ENCODE peak calls at places on chromosome 18, in five cellular contexts. V is tibial nerve, M is psoas muscle, Z is body of pancreas, P is Panc1. J is an unnamed sample.

GRCh38 chr18:24771300-24771699 is 310.9 kb downstream of the HRH4 start:
- DNase-seq in V (no peak), M (no peak), Z (no peak), P (no peak), J (no peak)

GRCh38 chr18:45802814-45803492 is 22.5 kb upstream of the SIGLEC15 start:
- DNase-seq in V (no peak), M (no peak), Z (no peak), P (peak; percentile 84), J (peak; percentile 97)

GRCh38 chr18:73943763-73944162 is 203.9 kb downstream of the FBXO15 start:
- DNase-seq in V (no peak), M (no peak), Z (no peak), P (no peak), J (no peak)

GRCh38 chr18:74508821-74509225 is 12.7 kb downstream of the CNDP2 start:
- DNase-seq in V (no peak), M (no peak), Z (no peak), P (no peak), J (no peak)

GRCh38 chr18:33761363-33761762 is 183.3 kb downstream of the ASXL3 start:
- DNase-seq in V (peak; percentile 35), M (no peak), Z (no peak), P (no peak), J (no peak)

GRCh38 chr18:7872569-7872968 is 305.5 kb downstream of the PTPRM start:
- DNase-seq in V (no peak), M (no peak), Z (no peak), P (no peak), J (no peak)

GRCh38 chr18:11260963-11261441 is 111.6 kb upstream of the PIEZO2 start:
- DNase-seq in V (no peak), M (no peak), Z (no peak), P (no peak), J (no peak)

GRCh38 chr18:32372381-32373061 is 98.2 kb downstream of the GAREM1 start:
- DNase-seq in V (no peak), M (no peak), Z (peak; percentile 91), P (no peak), J (peak; percentile 21)

GRCh38 chr18:76080430-76080829 is 414.6 kb downstream of the ZNF516 start:
- DNase-seq in V (no peak), M (no peak), Z (no peak), P (no peak), J (no peak)

GRCh38 chr18:24231773-24232735 is 93.2 kb downstream of the CABYR start:
- DNase-seq in V (no peak), M (no peak), Z (no peak), P (peak; percentile 38), J (no peak)

GRCh38 chr18:46053368-46054095 is 18.5 kb downstream of the PSTPIP2 start:
- DNase-seq in V (no peak), M (no peak), Z (no peak), P (no peak), J (no peak)

GRCh38 chr18:45920367-45920766 is 46.8 kb downstream of the EPG5 start:
- DNase-seq in V (peak; percentile 61), M (peak; percentile 93), Z (peak; percentile 91), P (no peak), J (no peak)

DNA sequence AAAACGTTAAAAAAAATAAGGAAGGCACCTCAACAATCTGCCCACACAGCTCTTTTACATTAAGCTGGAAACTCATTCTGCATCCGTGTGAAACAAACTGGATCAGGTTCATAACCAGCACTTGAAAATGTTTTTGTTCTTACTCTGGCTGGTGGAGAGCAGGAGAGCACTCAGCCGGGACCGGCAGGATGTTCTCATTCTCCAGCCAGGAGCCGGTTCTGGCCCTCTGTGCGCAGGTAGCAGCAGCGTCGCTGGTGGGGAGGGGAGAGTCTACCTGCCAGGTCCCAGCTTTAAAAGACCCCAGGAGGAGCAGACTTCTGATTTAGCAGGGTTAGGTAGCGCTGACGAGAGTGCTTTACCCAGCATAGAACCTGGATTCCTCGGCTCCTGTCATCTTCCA is 834.9 kb upstream of the SALL3 start:
- DNase-seq in V (no peak), M (no peak), Z (no peak), P (no peak), J (no peak)
- TF ChIP-seq CTCF in V (no peak), M (no peak), Z (no peak), P (no peak), J (no peak)

GRCh38 chr18:26700728-26701127 is 152.4 kb upstream of the KCTD1 start:
- DNase-seq in V (no peak), M (no peak), Z (no peak), P (no peak), J (no peak)
- H3K4me3 ChIP-seq in V (no peak overlapping the region), M (no peak overlapping the region), Z (no peak overlapping the region), P (no peak overlapping the region), J (no peak overlapping the region)

GRCh38 chr18:55013685-55014084 is 54.4 kb upstream of the CCDC68 start:
- DNase-seq in V (no peak), M (no peak), Z (no peak), P (no peak), J (no peak)
- H3K36me3 ChIP-seq in V (no peaks in the 10 kb centered on the region), M (no peaks in the 10 kb centered on the region), Z (no peaks in the 10 kb centered on the region), P (no peaks in the 10 kb centered on the region), J (no peaks in the 10 kb centered on the region)

DNA sequence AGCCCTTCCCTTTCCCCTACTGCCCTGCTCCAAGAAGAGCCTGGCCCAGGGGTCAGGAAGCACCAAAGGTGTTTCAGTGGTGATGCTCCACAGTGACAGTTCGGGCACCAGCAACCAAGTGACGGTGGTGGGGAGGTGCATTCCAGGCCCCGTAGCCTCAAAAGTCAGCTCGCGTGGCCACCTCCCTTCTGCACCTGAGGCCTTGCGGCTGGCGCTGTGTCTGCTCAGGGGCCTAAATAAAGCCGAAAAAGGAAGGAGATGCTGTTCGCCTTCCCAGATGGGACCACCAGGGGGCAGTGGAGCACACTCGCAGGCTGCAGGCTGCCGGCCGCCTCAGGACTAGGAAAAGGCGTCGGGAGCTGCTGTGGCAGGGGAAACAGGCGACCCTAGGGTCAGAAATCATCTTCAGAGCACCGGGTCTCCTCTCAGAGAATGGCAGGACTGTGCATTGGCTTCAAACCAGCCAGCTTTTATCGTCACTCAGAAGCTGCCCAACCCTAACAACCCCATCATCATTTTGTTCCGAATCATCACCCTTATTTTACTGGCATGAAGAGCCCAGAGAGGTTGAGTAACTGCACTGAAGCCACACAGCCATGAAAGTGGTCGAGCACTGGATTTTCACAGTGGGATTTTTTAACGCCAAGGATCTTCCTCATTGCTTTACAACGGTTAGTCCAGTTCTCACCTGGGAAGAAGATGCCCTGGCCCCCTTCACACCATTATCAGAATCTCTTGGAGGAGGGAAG is 213.0 kb upstream of the CELF4 start:
- DNase-seq in V (peak; percentile 16), M (peak; percentile 52), Z (peak; percentile 62), P (peak; percentile 17), J (no peak)
- TF ChIP-seq CTCF in V (peak; percentile 51), M (peak; percentile 27), Z (peak; percentile 75), P (peak; percentile 78), J (peak; percentile 90)

DNA sequence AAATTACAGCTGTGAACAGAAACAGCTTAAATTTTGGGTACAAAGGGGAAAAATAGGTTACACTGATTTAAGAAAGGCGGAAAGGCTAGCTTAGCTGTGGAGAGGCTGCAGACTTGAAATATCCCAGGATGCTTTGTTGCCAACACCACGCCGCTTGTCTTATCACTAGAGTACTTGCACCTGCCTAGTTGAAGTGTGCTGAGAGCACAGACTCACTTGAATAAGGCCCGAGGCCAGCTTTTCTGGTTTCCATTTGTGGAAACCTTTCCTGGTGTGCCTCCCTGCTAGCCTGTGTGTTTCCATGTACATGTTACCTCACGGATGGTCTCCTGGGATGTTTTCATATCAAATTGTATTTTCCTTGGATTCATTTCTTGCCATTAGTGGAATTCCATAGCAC is 3.2 kb downstream of the CABLES1 start:
- DNase-seq in V (no peak), M (no peak), Z (peak; percentile 43), P (no peak), J (no peak)
- H3K4me3 ChIP-seq in V (no peak overlapping the region), M (no peak overlapping the region), Z (no peak overlapping the region), P (peak overlapping the region; percentile 69), J (no peak overlapping the region)

GRCh38 chr18:79737426-79737825 is 57.8 kb downstream of the CTDP1 start:
- DNase-seq in V (no peak), M (no peak), Z (no peak), P (no peak), J (no peak)

GRCh38 chr18:79738041-79738461 is 58.4 kb downstream of the CTDP1 start:
- DNase-seq in V (no peak), M (no peak), Z (no peak), P (no peak), J (no peak)

GRCh38 chr18:79735071-79735980 is 55.7 kb downstream of the CTDP1 start:
- DNase-seq in V (no peak), M (no peak), Z (no peak), P (no peak), J (no peak)

GRCh38 chr18:79736230-79736629 is 56.6 kb downstream of the CTDP1 start:
- DNase-seq in V (no peak), M (no peak), Z (no peak), P (no peak), J (no peak)

DNA sequence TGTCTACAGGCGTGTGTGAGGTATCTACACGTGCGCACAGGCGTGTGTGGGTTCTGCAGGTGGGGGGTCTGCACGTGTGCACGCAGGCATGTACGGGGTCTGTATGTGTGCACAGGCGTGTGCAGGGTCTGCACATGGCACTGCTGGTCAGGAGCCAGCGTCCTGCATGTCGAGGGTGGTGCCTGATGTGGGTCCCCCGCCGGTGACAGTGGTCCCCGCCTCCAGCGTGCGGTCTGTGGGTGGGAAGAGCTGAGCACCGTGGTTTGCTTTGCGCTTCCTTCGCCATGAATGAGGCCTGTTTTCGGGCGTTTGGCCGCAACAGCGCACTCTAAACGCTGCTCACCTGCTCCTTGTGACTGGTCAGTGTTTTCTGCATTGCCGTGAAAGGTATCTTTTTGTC is 57.2 kb downstream of the CTDP1 start:
- DNase-seq in V (no peak), M (no peak), Z (no peak), P (no peak), J (no peak)
- H3K36me3 ChIP-seq in V (peaks cover 95% of the 10 kb centered on the region), M (peaks cover 53% of the 10 kb centered on the region), Z (peaks cover 20% of the 10 kb centered on the region), P (peaks cover 3% of the 10 kb centered on the region), J (peaks cover 1% of the 10 kb centered on the region)

GRCh38 chr18:26565514-26565913 is 17.2 kb upstream of the KCTD1 start:
- DNase-seq in V (no peak), M (no peak), Z (no peak), P (no peak), J (no peak)

GRCh38 chr18:26568926-26569700 is 20.8 kb upstream of the KCTD1 start:
- DNase-seq in V (no peak), M (no peak), Z (no peak), P (no peak), J (no peak)

GRCh38 chr18:26563024-26563423 is 14.7 kb upstream of the KCTD1 start:
- DNase-seq in V (no peak), M (no peak), Z (no peak), P (no peak), J (no peak)

GRCh38 chr18:26568513-26568912 is 20.2 kb upstream of the KCTD1 start:
- DNase-seq in V (no peak), M (no peak), Z (no peak), P (no peak), J (no peak)

GRCh38 chr18:26566874-26567273 is 18.5 kb upstream of the KCTD1 start:
- DNase-seq in V (no peak), M (no peak), Z (no peak), P (no peak), J (no peak)
- TF ChIP-seq CTCF in V (no peak), M (no peak), Z (no peak), P (peak; percentile 19), J (no peak)

DNA sequence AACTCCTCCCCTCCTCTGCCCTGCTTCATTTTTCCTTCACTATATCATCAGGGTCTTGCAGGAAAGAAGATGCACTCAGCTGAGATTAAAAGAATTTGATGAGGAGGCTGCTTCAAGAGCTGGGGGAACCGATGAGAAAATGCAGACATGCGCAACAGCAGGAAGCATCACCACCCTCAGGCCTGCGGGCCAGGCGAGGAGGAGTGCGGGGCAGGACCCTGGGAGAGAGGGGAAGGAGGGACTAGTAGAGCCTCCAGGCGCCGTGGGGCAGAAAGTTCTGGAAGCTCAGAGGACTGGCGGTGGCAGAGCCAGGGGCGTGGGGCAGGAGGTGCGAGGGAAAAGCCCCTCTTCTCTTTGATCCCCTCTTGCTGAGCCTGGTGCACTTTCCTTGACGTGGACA is 108.2 kb downstream of the CD226 start:
- DNase-seq in V (no peak), M (no peak), Z (no peak), P (no peak), J (no peak)
- H3K4me3 ChIP-seq in V (no peak overlapping the region), M (no peak overlapping the region), Z (no peak overlapping the region), P (no peak overlapping the region), J (no peak overlapping the region)